ENCODE peak calls at places on chromosomes 6 and 20, in six cellular contexts. Y is mesothelial cell of epicardium, C is Panc1, M is GM19239, R is germinal center, X is HS-5. J is an unnamed sample.

GRCh38 chr20:24650091-24650490 is 180.7 kb downstream of the SYNDIG1 start:
- DNase-seq in Y (no peak), C (no peak), M (no peak), R (no peak), X (no peak), J (no peak)

GRCh38 chr20:8860011-8860495 is 208.8 kb upstream of the PLCB4 start:
- DNase-seq in Y (no peak), C (no peak), M (no peak), R (no peak), X (peak; percentile 91), J (no peak)

GRCh38 chr20:1160991-1161390 is 23.8 kb downstream of the TMEM74B start:
- DNase-seq in Y (no peak), C (no peak), M (no peak), R (no peak), X (no peak), J (no peak)

GRCh38 chr20:15882553-15882952 is 690.7 kb downstream of the KIF16B start:
- DNase-seq in Y (no peak), C (no peak), M (no peak), R (no peak), X (peak; percentile 33), J (no peak)

GRCh38 chr6:44306710-44307109 is 6.4 kb downstream of the AARS2 start:
- DNase-seq in Y (no peak), C (no peak), M (no peak), R (no peak), X (no peak), J (no peak)

GRCh38 chr20:13105071-13105470 is 96.3 kb downstream of the SPTLC3 start:
- DNase-seq in Y (no peak), C (no peak), M (no peak), R (no peak), X (no peak), J (no peak)

GRCh38 chr6:107534762-107535161 is 44.8 kb downstream of the SOBP start:
- DNase-seq in Y (no peak), C (no peak), M (no peak), R (no peak), X (no peak), J (no peak)

GRCh38 chr6:95243091-95243490 is 334.2 kb upstream of the MANEA start:
- DNase-seq in Y (no peak), C (no peak), M (no peak), R (no peak), X (no peak), J (no peak)

GRCh38 chr6:158813032-158813431 is 6.1 kb downstream of the EZR start:
- DNase-seq in Y (no peak), C (no peak), M (no peak), R (no peak), X (no peak), J (no peak)

GRCh38 chr6:133764011-133764812 is 124.7 kb upstream of the TCF21 start:
- DNase-seq in Y (no peak), C (no peak), M (no peak), R (no peak), X (no peak), J (no peak)

GRCh38 chr20:40493071-40493470 is 196.0 kb downstream of the MAFB start:
- DNase-seq in Y (no peak), C (no peak), M (no peak), R (no peak), X (no peak), J (peak; percentile 70)

GRCh38 chr6:125294925-125295324 is 6.8 kb downstream of the HDDC2 start:
- DNase-seq in Y (no peak), C (no peak), M (no peak), R (no peak), X (no peak), J (no peak)

GRCh38 chr6:44339763-44340625 is 2.5 kb upstream of the SPATS1 start:
- DNase-seq in Y (no peak), C (peak; percentile 54), M (no peak), R (no peak), X (peak; percentile 44), J (no peak)

GRCh38 chr6:52503344-52503747 is 73.5 kb downstream of the TRAM2 start:
- DNase-seq in Y (no peak), C (no peak), M (no peak), R (no peak), X (no peak), J (no peak)

GRCh38 chr6:154508573-154509375 is 1.7 kb downstream of the CNKSR3 start:
- DNase-seq in Y (no peak), C (no peak), M (no peak), R (no peak), X (no peak), J (no peak)

GRCh38 chr20:6562111-6562510 is 205.4 kb upstream of the BMP2 start:
- DNase-seq in Y (no peak), C (peak; percentile 15), M (no peak), R (no peak), X (peak; percentile 62), J (no peak)

GRCh38 chr6:133752129-133752528 is 136.8 kb upstream of the TCF21 start:
- DNase-seq in Y (no peak), C (no peak), M (no peak), R (no peak), X (no peak), J (no peak)

GRCh38 chr20:45017859-45018258 is 51.5 kb downstream of the STK4 start:
- DNase-seq in Y (no peak), C (no peak), M (no peak), R (no peak), X (no peak), J (no peak)

GRCh38 chr6:583639-584038 is 73.3 kb downstream of the HUS1B start:
- DNase-seq in Y (no peak), C (no peak), M (no peak), R (no peak), X (no peak), J (no peak)

GRCh38 chr20:4150095-4150492 is 134.7 kb upstream of the RNF24 start:
- DNase-seq in Y (no peak), C (no peak), M (no peak), R (no peak), X (no peak), J (no peak)

GRCh38 chr20:63267681-63268080 is 4.9 kb upstream of the ARFGAP1 start:
- DNase-seq in Y (no peak), C (no peak), M (no peak), R (no peak), X (no peak), J (no peak)

GRCh38 chr6:144214622-144215401 is 64.5 kb downstream of the STX11 start:
- DNase-seq in Y (no peak), C (no peak), M (no peak), R (no peak), X (no peak), J (no peak)

GRCh38 chr6:152124432-152125074 is 317.1 kb downstream of the ESR1 start:
- DNase-seq in Y (no peak), C (peak; percentile 17), M (peak; percentile 18), R (peak; percentile 51), X (peak; percentile 49), J (no peak)

GRCh38 chr6:33192671-33193602 is 670 bp upstream of the COL11A2 start:
- DNase-seq in Y (no peak), C (no peak), M (no peak), R (peak; percentile 56), X (no peak), J (no peak)

GRCh38 chr6:157688960-157689599 is 134.0 kb upstream of the SNX9 start:
- DNase-seq in Y (no peak), C (no peak), M (no peak), R (no peak), X (no peak), J (no peak)

GRCh38 chr20:43800186-43800585 is 73.4 kb upstream of the GTSF1L start:
- DNase-seq in Y (no peak), C (no peak), M (no peak), R (no peak), X (no peak), J (no peak)

GRCh38 chr6:54892831-54893230 is 46.3 kb downstream of the FAM83B start:
- DNase-seq in Y (no peak), C (peak; percentile 35), M (no peak), R (no peak), X (peak; percentile 74), J (no peak)

GRCh38 chr20:5214826-5215225 is 88.0 kb downstream of the CDS2 start:
- DNase-seq in Y (no peak), C (no peak), M (no peak), R (no peak), X (no peak), J (no peak)

GRCh38 chr6:20259316-20260049 is 47.2 kb upstream of the MBOAT1 start:
- DNase-seq in Y (no peak), C (no peak), M (no peak), R (no peak), X (no peak), J (no peak)

GRCh38 chr20:43921227-43921780 is 6.7 kb downstream of the TOX2 start:
- DNase-seq in Y (no peak), C (no peak), M (no peak), R (no peak), X (no peak), J (no peak)

GRCh38 chr20:3461191-3461874 is 9.5 kb upstream of the ATRN start:
- DNase-seq in Y (no peak), C (no peak), M (no peak), R (no peak), X (no peak), J (no peak)

GRCh38 chr20:10313215-10313614 is 94.6 kb downstream of the SNAP25 start:
- DNase-seq in Y (no peak), C (no peak), M (no peak), R (no peak), X (no peak), J (no peak)

J was measured in lung.